ENCODE peak calls at places on chromosome 14, in five cellular contexts. T is cardiac fibroblast; Q is lung; K is NCI-H1417; J is stimulated activated CD4-positive, alpha-beta T cell treated with anti-CD3 and anti-CD28 coated beads, TNF-alpha, amount 100 ng/mL, for 1 hour. Y is an unnamed sample.

GRCh38 chr14:44960646-44961045 is 1.1 kb downstream of the KLHL28 start:
- DNase-seq in T (peak), Q (no peak), K (no peak), J (no peak), Y (no peak)

GRCh38 chr14:41604793-41605534 is 1.7 kb upstream of the LRFN5 start:
- DNase-seq in T (peak), Q (no peak), K (no peak), J (no peak), Y (no peak)

GRCh38 chr14:31124197-31124596 is 83.4 kb downstream of the HECTD1 start:
- DNase-seq in T (no peak), Q (no peak), K (no peak), J (no peak), Y (no peak)

GRCh38 chr14:52356025-52356424 is 41.9 kb downstream of the PTGER2 start:
- DNase-seq in T (peak), Q (no peak), K (peak), J (no peak), Y (no peak)

GRCh38 chr14:35854696-35855270 is 28.6 kb downstream of the BRMS1L start:
- DNase-seq in T (no peak), Q (no peak), K (no peak), J (no peak), Y (no peak)

GRCh38 chr14:73503648-73504047 is 12.9 kb downstream of the RIOX1 start:
- DNase-seq in T (peak), Q (no peak), K (no peak), J (no peak), Y (no peak)

GRCh38 chr14:32913725-32914124 is 25.0 kb upstream of the NPAS3 start:
- DNase-seq in T (peak), Q (no peak), K (no peak), J (no peak), Y (no peak)

GRCh38 chr14:69695664-69696527 is 71.0 kb upstream of the SRSF5 start:
- DNase-seq in T (peak), Q (no peak), K (peak), J (no peak), Y (no peak)

GRCh38 chr14:52840916-52841315 is 49.5 kb upstream of the GNPNAT1 start:
- DNase-seq in T (peak), Q (no peak), K (no peak), J (no peak), Y (no peak)

GRCh38 chr14:53151867-53152626 is 1.1 kb downstream of the DDHD1 start:
- DNase-seq in T (peak), Q (peak), K (peak), J (peak), Y (peak)

GRCh38 chr14:37903561-37904191 is 304.0 kb upstream of the SSTR1 start:
- DNase-seq in T (peak), Q (no peak), K (peak), J (no peak), Y (no peak)

GRCh38 chr14:31921251-31921650 is 155.9 kb upstream of the ARHGAP5 start:
- DNase-seq in T (no peak), Q (no peak), K (no peak), J (no peak), Y (no peak)

GRCh38 chr14:74235017-74235416 is 4.2 kb upstream of the VSX2 start:
- DNase-seq in T (no peak), Q (no peak), K (no peak), J (no peak), Y (no peak)

GRCh38 chr14:64536488-64537245 is 3.9 kb upstream of the HSPA2 start:
- DNase-seq in T (peak), Q (no peak), K (no peak), J (no peak), Y (no peak)

GRCh38 chr14:85909581-85909980 is 379.6 kb downstream of the FLRT2 start:
- DNase-seq in T (no peak), Q (no peak), K (no peak), J (no peak), Y (no peak)

GRCh38 chr14:22928237-22929103 is 706 bp downstream of the PRMT5 start:
- DNase-seq in T (no peak), Q (no peak), K (no peak), J (no peak), Y (no peak)

GRCh38 chr14:104724981-104725771 is 1.1 kb downstream of the ADSS1 start:
- DNase-seq in T (peak), Q (no peak), K (no peak), J (no peak), Y (no peak)

GRCh38 chr14:73746540-73747385 is 32.6 kb upstream of the PNMA1 start:
- DNase-seq in T (no peak), Q (no peak), K (no peak), J (no peak), Y (no peak)

GRCh38 chr14:88630565-88630964 is 67.7 kb downstream of the ZC3H14 start:
- DNase-seq in T (peak), Q (no peak), K (no peak), J (no peak), Y (no peak)

GRCh38 chr14:105382343-105383082 is 15.8 kb upstream of the TEX22 start:
- DNase-seq in T (no peak), Q (no peak), K (no peak), J (no peak), Y (no peak)

GRCh38 chr14:35341454-35342159 is 49.4 kb downstream of the PSMA6 start:
- DNase-seq in T (peak), Q (peak), K (peak), J (no peak), Y (no peak)

GRCh38 chr14:91267965-91268437 is 23.5 kb upstream of the GPR68 start:
- DNase-seq in T (no peak), Q (no peak), K (no peak), J (no peak), Y (no peak)

GRCh38 chr14:92637228-92637627 is 111.2 kb downstream of the LGMN start:
- DNase-seq in T (no peak), Q (no peak), K (peak), J (no peak), Y (no peak)

GRCh38 chr14:68530443-68530842 is 262.4 kb downstream of the ZFP36L1 start:
- DNase-seq in T (no peak), Q (no peak), K (no peak), J (no peak), Y (no peak)

GRCh38 chr14:104750658-104751057 is 2.3 kb upstream of the SIVA1 start:
- DNase-seq in T (no peak), Q (no peak), K (no peak), J (no peak), Y (no peak)

GRCh38 chr14:99148861-99149610 is 123.0 kb downstream of the BCL11B start:
- DNase-seq in T (no peak), Q (no peak), K (no peak), J (no peak), Y (no peak)

GRCh38 chr14:61233436-61233956 is 47.6 kb downstream of the TMEM30B start:
- DNase-seq in T (no peak), Q (no peak), K (no peak), J (no peak), Y (no peak)

GRCh38 chr14:34040765-34041164 is 89.9 kb upstream of the EGLN3 start:
- DNase-seq in T (no peak), Q (no peak), K (no peak), J (no peak), Y (no peak)

GRCh38 chr14:37889087-37889486 is 293.7 kb downstream of the TTC6 start:
- DNase-seq in T (no peak), Q (no peak), K (peak), J (no peak), Y (no peak)

GRCh38 chr14:100246809-100247428 is 8.0 kb downstream of the YY1 start:
- DNase-seq in T (peak), Q (no peak), K (peak), J (no peak), Y (peak)

GRCh38 chr14:39169541-39169900 is 612 bp downstream of the TRAPPC6B start:
- DNase-seq in T (peak), Q (peak), K (no peak), J (no peak), Y (no peak)

GRCh38 chr14:35526962-35527361 is 7.0 kb upstream of the INSM2 start:
- DNase-seq in T (no peak), Q (no peak), K (no peak), J (no peak), Y (no peak)

GRCh38 chr14:68691031-68691864 is 101.6 kb downstream of the ZFP36L1 start:
- DNase-seq in T (no peak), Q (no peak), K (no peak), J (no peak), Y (no peak)

GRCh38 chr14:105473677-105474477 is 744 bp upstream of the CRIP2 start:
- DNase-seq in T (peak), Q (peak), K (peak), J (peak), Y (peak)

GRCh38 chr14:77980475-77981321 is 180.8 kb downstream of the ADCK1 start:
- DNase-seq in T (no peak), Q (peak), K (peak), J (no peak), Y (no peak)

GRCh38 chr14:92988786-92989755 is 66.1 kb downstream of the CHGA start:
- DNase-seq in T (no peak), Q (no peak), K (no peak), J (no peak), Y (peak)